ENCODE peak calls at places on chromosomes 2 and 18, in nine cellular contexts. M, J, L, N, S, G, U, Y and E are unnamed samples.

GRCh38 chr2:99974275-99974674 is 168.1 kb downstream of the AFF3 start:
- DNase-seq in M (no peak), J (no peak), L (no peak), N (peak), S (no peak), G (no peak), U (peak), Y (no peak), E (no peak)

GRCh38 chr2:20583425-20583881 is 67.4 kb downstream of the HS1BP3 start:
- DNase-seq in M (no peak), J (no peak), L (no peak), N (no peak), S (no peak), G (no peak), U (no peak), Y (no peak), E (no peak)

GRCh38 chr18:21117385-21118135 is 5.9 kb upstream of the ROCK1 start:
- DNase-seq in M (peak), J (no peak), L (no peak), N (peak), S (no peak), G (no peak), U (no peak), Y (no peak), E (no peak)

GRCh38 chr2:102674836-102675235 is 55.5 kb downstream of the SLC9A2 start:
- DNase-seq in M (no peak), J (no peak), L (no peak), N (no peak), S (no peak), G (no peak), U (no peak), Y (no peak), E (no peak)

GRCh38 chr2:39431592-39432316 is 5.3 kb downstream of the MAP4K3 start:
- DNase-seq in M (peak), J (no peak), L (no peak), N (no peak), S (no peak), G (no peak), U (no peak), Y (no peak), E (no peak)

GRCh38 chr2:54666131-54666637 is 57.3 kb upstream of the EML6 start:
- DNase-seq in M (peak), J (no peak), L (no peak), N (peak), S (peak), G (no peak), U (no peak), Y (no peak), E (no peak)

GRCh38 chr2:118686364-118686763 is 161.1 kb downstream of the EN1 start:
- DNase-seq in M (no peak), J (no peak), L (no peak), N (peak), S (no peak), G (no peak), U (no peak), Y (no peak), E (no peak)

GRCh38 chr2:2557448-2557847 is 226.4 kb upstream of the MYT1L start:
- DNase-seq in M (no peak), J (no peak), L (no peak), N (no peak), S (no peak), G (no peak), U (no peak), Y (no peak), E (no peak)

GRCh38 chr18:8871484-8871883 is 166.1 kb downstream of the MTCL1 start:
- DNase-seq in M (no peak), J (no peak), L (no peak), N (no peak), S (no peak), G (no peak), U (no peak), Y (no peak), E (no peak)